ENCODE peak calls at places on chromosomes 12 and 14, in nine cellular contexts. T is H9, F is COR-L47, N is RKO, C is putamen, Q is Daoy, Y is ACHN, B is AG10803, A is lung. H is an unnamed sample.

GRCh38 chr12:121282072-121282742 is 14.3 kb downstream of the CAMKK2 start:
- DNase-seq in T (no peak), F (no peak), N (no peak), C (no peak), Q (no peak), Y (no peak), B (no peak), A (no peak), H (no peak)

GRCh38 chr12:52063081-52063985 is 6.4 kb upstream of the ATG101 start:
- DNase-seq in T (no peak), F (no peak), N (no peak), C (no peak), Q (no peak), Y (no peak), B (no peak), A (no peak), H (no peak)

GRCh38 chr12:14960548-14961465 is 594 bp downstream of the ARHGDIB start:
- DNase-seq in T (no peak), F (no peak), N (no peak), C (no peak), Q (peak), Y (no peak), B (no peak), A (peak), H (peak)

GRCh38 chr12:92208613-92209121 is 63.0 kb upstream of the BTG1 start:
- DNase-seq in T (no peak), F (no peak), N (peak), C (peak), Q (peak), Y (no peak), B (peak), A (no peak), H (no peak)

GRCh38 chr12:24798335-24798734 is 150.6 kb downstream of the BCAT1 start:
- DNase-seq in T (no peak), F (no peak), N (no peak), C (no peak), Q (no peak), Y (no peak), B (no peak), A (no peak), H (no peak)

GRCh38 chr14:60204843-60205774 is 39.9 kb upstream of the DHRS7 start:
- DNase-seq in T (no peak), F (no peak), N (no peak), C (no peak), Q (no peak), Y (no peak), B (no peak), A (no peak), H (no peak)

GRCh38 chr12:120327593-120327992 is at the start of gene PLA2G1B:
- DNase-seq in T (no peak), F (no peak), N (no peak), C (no peak), Q (no peak), Y (no peak), B (no peak), A (peak), H (no peak)

GRCh38 chr12:127592278-127592677 is 674.7 kb upstream of the TMEM132C start:
- DNase-seq in T (no peak), F (no peak), N (no peak), C (no peak), Q (no peak), Y (no peak), B (no peak), A (no peak), H (no peak)

GRCh38 chr12:79934309-79935020 is 432 bp downstream of the PPP1R12A start:
- DNase-seq in T (peak), F (no peak), N (peak), C (peak), Q (peak), Y (peak), B (peak), A (peak), H (peak)

GRCh38 chr14:49586673-49587460 is 687 bp upstream of the RPS29 start:
- DNase-seq in T (no peak), F (peak), N (peak), C (peak), Q (peak), Y (peak), B (peak), A (no peak), H (no peak)

GRCh38 chr14:21924479-21924878 is 250.9 kb upstream of the OR4E1 start:
- DNase-seq in T (peak), F (no peak), N (no peak), C (no peak), Q (peak), Y (no peak), B (no peak), A (no peak), H (no peak)

H was measured in posterior vena cava.